ENCODE peak calls at places on chromosomes 6 and 20, in four cellular contexts. I is GM13977, U is neural crest cell, T is fibroblast of lung. L is an unnamed sample.

GRCh38 chr6:13559968-13560650 is 14.3 kb upstream of the SIRT5 start:
- DNase-seq in I (no peak), T (no peak), U (no peak), L (no peak)

GRCh38 chr6:170221753-170222400 is 69.0 kb downstream of the DLL1 start:
- DNase-seq in U (no peak), I (no peak), T (no peak), L (no peak)

GRCh38 chr20:53875452-53875851 is 194.9 kb downstream of the BCAS1 start:
- DNase-seq in I (no peak), U (no peak), T (no peak), L (no peak)

GRCh38 chr6:42001506-42001905 is 48.8 kb upstream of the TAF8 start:
- DNase-seq in I (no peak), T (no peak), U (no peak), L (no peak)

GRCh38 chr6:2381872-2382661 is 136.7 kb upstream of the GMDS start:
- DNase-seq in I (no peak), U (no peak), T (no peak), L (no peak)

GRCh38 chr6:38271081-38271480 is 368.6 kb downstream of the BTBD9 start:
- DNase-seq in U (no peak), T (no peak), I (no peak), L (no peak)

GRCh38 chr6:35036059-35036827 is 104.9 kb downstream of the TCP11 start:
- DNase-seq in U (no peak), T (no peak), I (no peak), L (no peak)

GRCh38 chr6:18186033-18186432 is 30.8 kb downstream of the KDM1B start:
- DNase-seq in I (no peak), T (no peak), U (no peak), L (peak)

GRCh38 chr20:46090095-46090388 is 280 bp upstream of the NCOA5 start:
- DNase-seq in I (no peak), U (no peak), T (no peak), L (no peak)

GRCh38 chr20:46087161-46087560 is 2.6 kb downstream of the NCOA5 start:
- DNase-seq in T (peak), I (no peak), U (no peak), L (peak)

GRCh38 chr20:46089076-46089337 is 755 bp downstream of the NCOA5 start:
- DNase-seq in U (no peak), I (no peak), T (no peak), L (no peak)

GRCh38 chr20:46088409-46089075 is 1.2 kb downstream of the NCOA5 start:
- DNase-seq in T (peak), I (no peak), U (no peak), L (peak)

GRCh38 chr20:46089338-46090094 is at the start of gene NCOA5:
- DNase-seq in I (peak), U (peak), T (peak), L (peak)
- TF ChIP-seq CTCF in I (peak), U (no peak), T (no peak), L (no peak)

GRCh38 chr6:51536728-51537127 is 550.7 kb downstream of the PKHD1 start:
- DNase-seq in T (no peak), I (no peak), U (no peak), L (no peak)

GRCh38 chr6:51541847-51542246 is 545.6 kb downstream of the PKHD1 start:
- DNase-seq in I (no peak), U (peak), T (no peak), L (no peak)

GRCh38 chr6:51542466-51542865 is 544.9 kb downstream of the PKHD1 start:
- DNase-seq in T (no peak), I (no peak), U (no peak), L (no peak)
- TF ChIP-seq CTCF in T (no peak), I (no peak), U (no peak), L (no peak)

GRCh38 chr6:163435013-163435412 is 20.5 kb downstream of the QKI start:
- DNase-seq in T (no peak), U (no peak), I (no peak), L (no peak)

GRCh38 chr6:163436843-163437242 is 22.3 kb downstream of the QKI start:
- DNase-seq in T (no peak), U (no peak), I (no peak), L (no peak)

GRCh38 chr6:163429858-163430448 is 15.4 kb downstream of the QKI start:
- DNase-seq in I (no peak), U (no peak), T (no peak), L (no peak)

GRCh38 chr6:163428373-163428772 is 13.9 kb downstream of the QKI start:
- DNase-seq in T (no peak), I (no peak), U (no peak), L (no peak)

DNA sequence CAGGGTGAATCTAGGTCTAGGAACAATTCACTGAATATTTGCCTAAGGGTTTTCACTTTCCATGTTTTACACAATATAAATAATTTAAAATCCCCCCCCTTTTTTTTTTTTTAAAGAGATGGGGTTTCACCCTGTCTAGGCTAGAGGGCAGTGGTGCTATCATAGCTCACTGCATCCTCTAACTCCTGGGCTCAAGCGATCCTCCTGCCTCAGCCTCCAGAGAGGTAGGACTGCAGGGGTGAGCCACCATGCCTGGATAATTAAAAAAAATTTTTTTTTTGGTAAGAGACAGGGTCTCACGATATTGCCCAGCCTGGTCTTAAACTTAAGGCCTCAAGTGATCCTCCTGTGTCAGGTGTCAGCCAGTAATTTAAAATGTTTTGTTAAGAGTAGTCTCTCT is 17.8 kb downstream of the QKI start:
- DNase-seq in I (no peak), T (no peak), U (no peak), L (no peak)
- TF ChIP-seq CTCF in I (no peak), T (no peak), U (no peak), L (no peak)

GRCh38 chr6:151002562-151002961 is 137.1 kb downstream of the MTHFD1L start:
- DNase-seq in I (no peak), U (no peak), T (peak), L (no peak)
- TF ChIP-seq CTCF in I (no peak), U (no peak), T (no peak), L (no peak)

GRCh38 chr6:75205776-75206334 is at the start of gene COL12A1:
- DNase-seq in T (peak), U (peak), I (peak), L (peak)
- TF ChIP-seq CTCF in T (no peak), U (peak), I (no peak), L (no peak)

GRCh38 chr20:35023624-35024023 is 68.0 kb downstream of the MYH7B start:
- DNase-seq in T (no peak), U (no peak), I (no peak), L (no peak)
- TF ChIP-seq CTCF in T (no peak), U (no peak), I (no peak), L (no peak)

GRCh38 chr6:8546496-8546895 is 111.2 kb upstream of the SLC35B3 start:
- DNase-seq in I (no peak), U (no peak), T (no peak), L (no peak)

GRCh38 chr6:8548979-8549378 is 113.6 kb upstream of the SLC35B3 start:
- DNase-seq in T (no peak), U (no peak), I (no peak), L (no peak)

GRCh38 chr6:8551386-8551785 is 116.0 kb upstream of the SLC35B3 start:
- DNase-seq in I (no peak), U (no peak), T (no peak), L (no peak)

GRCh38 chr6:8552023-8552422 is 116.7 kb upstream of the SLC35B3 start:
- DNase-seq in U (no peak), T (no peak), I (no peak), L (no peak)

DNA sequence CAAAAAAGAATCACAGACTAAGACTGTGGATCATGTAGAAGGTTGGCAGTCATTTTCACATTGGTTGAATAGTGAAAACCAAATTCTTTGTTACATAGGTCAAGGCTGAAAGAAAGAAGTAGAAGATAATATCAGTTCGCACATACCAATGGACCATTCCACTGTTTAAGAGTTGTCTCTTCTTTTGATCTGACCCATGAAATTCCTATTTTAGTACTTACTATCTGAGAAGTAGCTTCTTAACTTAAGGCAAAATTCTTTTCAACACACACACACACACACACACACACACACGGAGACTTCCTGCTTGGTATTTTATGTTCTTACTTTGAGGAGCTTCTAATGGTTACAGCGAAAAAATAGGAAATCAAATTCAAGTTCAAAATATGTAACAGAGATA is 114.0 kb upstream of the SLC35B3 start:
- DNase-seq in I (no peak), T (no peak), U (no peak), L (no peak)
- TF ChIP-seq CTCF in I (no peak), T (no peak), U (no peak), L (no peak)

GRCh38 chr6:89939144-89939543 is 44.9 kb downstream of the GJA10 start:
- DNase-seq in U (no peak), I (no peak), T (no peak), L (no peak)

GRCh38 chr6:89942601-89943000 is 48.3 kb downstream of the GJA10 start:
- DNase-seq in I (no peak), T (no peak), U (no peak), L (no peak)

GRCh38 chr6:89941847-89942497 is 47.7 kb downstream of the GJA10 start:
- DNase-seq in I (no peak), U (no peak), T (no peak), L (no peak)

GRCh38 chr6:89941031-89941775 is 46.9 kb downstream of the GJA10 start:
- DNase-seq in I (no peak), T (peak), U (peak), L (no peak)

DNA sequence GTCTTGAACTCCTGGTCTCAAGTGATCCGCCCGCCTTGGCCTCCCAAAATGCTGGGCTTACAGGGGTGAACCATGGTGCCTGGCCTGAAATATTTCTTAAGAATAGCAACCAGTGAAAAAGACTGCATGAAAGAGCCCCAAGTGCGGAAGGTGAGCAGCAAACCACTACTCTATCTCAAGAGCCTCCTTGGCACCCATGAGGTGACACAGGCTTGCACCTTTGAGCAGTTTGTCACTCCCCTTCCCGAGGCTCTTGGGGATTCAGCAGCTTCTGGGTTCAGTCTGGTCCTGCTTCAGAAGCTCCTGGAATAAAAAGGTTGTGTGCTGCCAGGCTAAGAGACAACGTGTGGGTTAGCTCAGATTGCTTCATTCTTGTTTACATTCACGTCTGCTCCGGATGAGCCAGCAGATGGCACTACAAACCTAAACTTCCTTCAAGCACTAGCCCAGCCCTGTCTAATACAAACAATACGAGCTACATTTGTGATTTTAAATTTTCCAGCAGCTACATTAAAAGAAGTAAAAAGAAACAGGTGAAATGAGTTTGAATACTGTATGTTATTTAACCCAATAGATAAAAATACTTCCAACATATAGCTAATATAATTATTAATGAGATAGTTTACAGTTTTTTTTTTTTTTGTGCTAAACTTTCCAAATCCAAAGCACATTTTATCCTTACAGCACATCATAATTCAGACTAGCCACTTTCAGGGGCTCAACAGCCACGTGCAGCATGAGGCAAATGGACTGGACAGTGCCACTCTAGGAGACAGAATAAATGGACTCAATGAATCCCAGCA is 46.2 kb downstream of the GJA10 start:
- DNase-seq in T (peak), I (peak), U (peak), L (peak)
- TF ChIP-seq CTCF in T (peak), I (peak), U (peak), L (peak)

L was measured in cardiac fibroblast.